ENCODE peak calls at places on chromosome 9, in ten cellular contexts. Z is hepatocyte, D is HCT116, H is dorsolateral prefrontal cortex, A is ovary, T is Peyer's patch, E is body of pancreas, I is lower lobe of right lung, K is tibial artery, W is astrocyte. B is an unnamed sample.

GRCh38 chr9:76500056-76500455 is 41.1 kb downstream of the GCNT1 start:
- DNase-seq in Z (no peak), D (no peak), H (no peak), A (no peak), T (no peak), E (no peak), I (no peak), K (no peak), W (no peak), B (no peak)

GRCh38 chr9:34372598-34373011 is 4.1 kb downstream of the MYORG start:
- DNase-seq in Z (peak), D (no peak), H (no peak), A (no peak), T (no peak), E (peak), I (no peak), K (no peak), W (no peak), B (no peak)

GRCh38 chr9:134068742-134069535 is 1.1 kb upstream of the BRD3 start:
- DNase-seq in Z (peak), D (no peak), H (no peak), A (no peak), T (peak), E (no peak), I (peak), K (peak), W (no peak), B (peak)

GRCh38 chr9:96453625-96454024 is 3.7 kb downstream of the HABP4 start:
- DNase-seq in Z (peak), D (no peak), H (no peak), A (no peak), T (no peak), E (peak), I (no peak), K (no peak), W (peak), B (no peak)

GRCh38 chr9:83062653-83063527 is at the start of gene RASEF:
- DNase-seq in Z (peak), D (no peak), H (no peak), A (no peak), T (peak), E (peak), I (peak), K (no peak), W (peak), B (peak)

GRCh38 chr9:135641745-135642144 is 2.4 kb upstream of the GLT6D1 start:
- DNase-seq in Z (no peak), D (no peak), H (no peak), A (no peak), T (no peak), E (no peak), I (no peak), K (no peak), W (no peak), B (no peak)

GRCh38 chr9:77161191-77161590 is 16.1 kb upstream of the VPS13A start:
- DNase-seq in Z (no peak), D (no peak), H (no peak), A (no peak), T (no peak), E (no peak), I (no peak), K (no peak), W (no peak), B (no peak)

GRCh38 chr9:121870271-121870670 is 218.8 kb downstream of the DAB2IP start:
- DNase-seq in Z (no peak), D (no peak), H (no peak), A (no peak), T (no peak), E (no peak), I (no peak), K (no peak), W (no peak), B (no peak)

DNA sequence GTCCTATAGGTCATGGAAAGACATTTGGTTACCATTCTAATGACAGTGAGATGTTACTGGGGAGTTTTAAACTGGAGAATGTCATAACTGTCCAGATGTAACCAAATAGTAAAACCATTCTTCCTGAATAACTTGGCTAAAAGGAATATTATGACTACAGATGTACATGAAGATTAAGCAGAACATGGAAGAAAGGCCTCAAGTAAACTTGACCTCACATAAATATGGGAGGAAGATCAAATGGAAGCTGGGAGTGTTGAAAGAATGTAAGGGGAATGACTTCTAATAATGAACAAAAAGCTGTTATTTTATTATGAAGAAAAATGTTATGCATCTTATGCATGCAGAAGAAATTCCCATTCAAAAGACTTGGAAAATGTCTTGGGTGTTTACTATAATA is 107.6 kb upstream of the CDKN2B start:
- DNase-seq in Z (no peak), D (no peak), H (no peak), A (no peak), T (no peak), E (no peak), I (no peak), K (no peak), W (no peak), B (no peak)
- H3K27ac ChIP-seq in Z (no peak), D (no peak), H (no peak), A (no peak), T (peak), E (no peak), I (no peak), K (no peak), W (peak), B (no peak)

GRCh38 chr9:101029300-101030021 is 934 bp downstream of the PLPPR1 start:
- DNase-seq in Z (peak), D (no peak), H (no peak), A (no peak), T (no peak), E (peak), I (no peak), K (no peak), W (no peak), B (no peak)

GRCh38 chr9:101027733-101028345 is 688 bp upstream of the PLPPR1 start:
- DNase-seq in Z (no peak), D (no peak), H (no peak), A (no peak), T (no peak), E (no peak), I (no peak), K (no peak), W (no peak), B (no peak)

GRCh38 chr9:101028346-101029299 is at the start of gene PLPPR1:
- DNase-seq in Z (peak), D (no peak), H (peak), A (no peak), T (peak), E (peak), I (peak), K (no peak), W (peak), B (peak)

GRCh38 chr9:101027246-101027645 is 1.3 kb upstream of the PLPPR1 start:
- DNase-seq in Z (no peak), D (no peak), H (no peak), A (no peak), T (no peak), E (no peak), I (no peak), K (no peak), W (no peak), B (no peak)

DNA sequence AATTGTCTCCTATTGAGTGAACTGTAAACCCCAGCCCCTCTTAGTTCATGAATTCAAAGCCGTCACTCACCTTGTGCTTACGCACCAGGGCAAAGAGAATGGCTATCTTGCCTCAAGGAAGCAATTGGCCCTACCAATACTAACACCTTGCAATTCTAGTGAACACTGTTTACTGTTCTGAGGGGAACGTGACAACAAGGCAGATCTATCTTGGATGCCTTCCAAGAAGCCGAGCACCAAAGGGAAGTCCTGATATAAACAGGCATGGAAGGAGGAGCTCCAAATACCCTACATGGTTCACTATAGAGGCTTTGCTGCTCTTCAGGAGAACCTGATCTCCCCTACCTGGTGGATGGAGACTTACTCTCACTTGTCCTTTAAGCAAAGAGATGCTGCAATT is 1.7 kb upstream of the PLPPR1 start:
- DNase-seq in Z (no peak), D (no peak), H (no peak), A (no peak), T (no peak), E (peak), I (no peak), K (no peak), W (no peak), B (no peak)
- H3K4me3 ChIP-seq in Z (no peak), D (no peak), H (no peak), A (no peak), T (no peak), E (no peak), I (no peak), K (no peak), W (no peak), B (no peak)

GRCh38 chr9:75198436-75198835 is 110.1 kb downstream of the OSTF1 start:
- DNase-seq in Z (no peak), D (no peak), H (no peak), A (no peak), T (no peak), E (no peak), I (no peak), K (no peak), W (no peak), B (no peak)
- TF ChIP-seq CTCF in Z (no peak), D (peak), H (no peak), A (no peak), T (no peak), E (no peak), I (no peak), K (no peak), W (no peak), B (no peak)

GRCh38 chr9:136693490-136694162 is 6.4 kb upstream of the AGPAT2 start:
- DNase-seq in Z (peak), D (peak), H (no peak), A (no peak), T (peak), E (peak), I (peak), K (no peak), W (peak), B (peak)
- H3K27ac ChIP-seq in Z (peak), D (peak), H (no peak), A (no peak), T (peak), E (peak), I (peak), K (no peak), W (no peak), B (peak)

B was measured in upper lobe of right lung.